ENCODE peak calls at places on chromosomes 11 and 22, in five cellular contexts. V is central memory CD4-positive, alpha-beta T cell; J is mammary epithelial cell; Q is NCI-H1694; M is NCI-H1436 treated with DMSO at 0.1 percent for 48 hours. W is an unnamed sample.

GRCh38 chr22:49062155-49063039 is 765.3 kb downstream of the BRD1 start:
- DNase-seq in M (no peak), Q (no peak), V (no peak), J (no peak), W (no peak)

GRCh38 chr11:23727821-23728220 is 769.0 kb upstream of the LUZP2 start:
- DNase-seq in M (no peak), Q (no peak), V (no peak), J (peak), W (peak)

GRCh38 chr11:123800041-123800440 is 6.1 kb downstream of the OR6M1 start:
- DNase-seq in M (no peak), J (no peak), Q (peak), V (no peak), W (peak)

GRCh38 chr11:3132831-3133455 is 32.2 kb downstream of the OSBPL5 start:
- DNase-seq in M (no peak), V (no peak), Q (peak), J (no peak), W (peak)

GRCh38 chr11:111356660-111357048 is 22.4 kb downstream of the POU2AF1 start:
- DNase-seq in M (no peak), J (no peak), V (no peak), Q (no peak), W (no peak)

GRCh38 chr11:560305-561147 is at the start of the genes LMNTD2 and RASSF7:
- DNase-seq in M (no peak), J (peak), V (peak), Q (peak), W (peak)

GRCh38 chr11:134501406-134502152 is 89.5 kb upstream of the B3GAT1 start:
- DNase-seq in M (no peak), Q (no peak), J (no peak), V (no peak), W (no peak)

GRCh38 chr22:39144101-39144815 is 8.2 kb downstream of the CBX7 start:
- DNase-seq in Q (no peak), M (no peak), J (peak), V (peak), W (no peak)

GRCh38 chr11:64970731-64971151 is 1.2 kb downstream of the MAJIN start:
- DNase-seq in Q (no peak), M (no peak), V (no peak), J (peak), W (no peak)

GRCh38 chr11:14622241-14622954 is 21.2 kb upstream of the PDE3B start:
- DNase-seq in J (no peak), V (no peak), M (no peak), Q (no peak), W (no peak)

GRCh38 chr22:41596776-41597634 is 7.4 kb upstream of the PMM1 start:
- DNase-seq in V (peak), Q (no peak), M (no peak), J (peak), W (peak)

GRCh38 chr11:44774131-44774530 is 47.4 kb downstream of the TSPAN18 start:
- DNase-seq in M (no peak), J (no peak), V (no peak), Q (no peak), W (peak)

GRCh38 chr11:95584180-95584579 is 205.4 kb downstream of the FAM76B start:
- DNase-seq in Q (no peak), M (no peak), J (peak), V (no peak), W (no peak)

GRCh38 chr22:44743804-44744211 is 8.6 kb upstream of the ARHGAP8 start:
- DNase-seq in V (no peak), M (no peak), J (no peak), Q (no peak), W (no peak)

GRCh38 chr11:3799143-3799542 is 1.8 kb upstream of the NUP98 start:
- DNase-seq in J (no peak), M (no peak), Q (no peak), V (no peak), W (no peak)

GRCh38 chr11:67356867-67357561 is 3.7 kb upstream of the POLD4 start:
- DNase-seq in M (no peak), V (peak), Q (peak), J (peak), W (peak)

GRCh38 chr11:17553249-17553546 is 6.1 kb downstream of the OTOG start:
- DNase-seq in M (no peak), Q (no peak), J (no peak), V (no peak), W (no peak)

GRCh38 chr22:50247748-50248147 is 2.9 kb upstream of the TUBGCP6 start:
- DNase-seq in M (no peak), V (peak), J (no peak), Q (no peak), W (peak)

GRCh38 chr11:112780351-112781043 is 180.7 kb upstream of the NCAM1 start:
- DNase-seq in M (no peak), J (peak), Q (no peak), V (no peak), W (no peak)

GRCh38 chr22:39055658-39056057 is 15.0 kb downstream of the APOBEC3F start:
- DNase-seq in Q (no peak), V (no peak), M (no peak), J (no peak), W (no peak)

GRCh38 chr11:134157451-134157850 is 66.3 kb downstream of the NCAPD3 start:
- DNase-seq in V (no peak), J (no peak), M (no peak), Q (no peak), W (no peak)

GRCh38 chr11:123479048-123479837 is 49.2 kb downstream of the GRAMD1B start:
- DNase-seq in Q (no peak), J (no peak), V (peak), M (no peak), W (no peak)

GRCh38 chr11:72411623-72412532 is 22.5 kb downstream of the CLPB start:
- DNase-seq in V (no peak), M (no peak), J (no peak), Q (peak), W (peak)

GRCh38 chr11:70854201-70854600 is 398.2 kb downstream of the SHANK2 start:
- DNase-seq in M (no peak), Q (no peak), J (no peak), V (no peak), W (no peak)

GRCh38 chr11:111913031-111913861 is 712 bp downstream of the HSPB2 start:
- DNase-seq in V (no peak), Q (no peak), J (no peak), M (no peak), W (no peak)

GRCh38 chr22:38204784-38205183 is 3.0 kb downstream of the MAFF start:
- DNase-seq in Q (no peak), M (no peak), V (no peak), J (no peak), W (no peak)

GRCh38 chr11:75342966-75343870 is 8.2 kb downstream of the ARRB1 start:
- DNase-seq in Q (no peak), J (no peak), M (no peak), V (no peak), W (peak)

GRCh38 chr22:33073989-33074391 is 15.8 kb upstream of the SYN3 start:
- DNase-seq in J (peak), M (no peak), V (no peak), Q (no peak), W (no peak)

GRCh38 chr11:108713076-108713790 is 48.4 kb downstream of the DDX10 start:
- DNase-seq in M (no peak), V (no peak), Q (no peak), J (no peak), W (no peak)

GRCh38 chr11:1757861-1758610 is 5.7 kb downstream of the CTSD start:
- DNase-seq in V (peak), J (no peak), Q (no peak), M (no peak), W (no peak)

GRCh38 chr22:30290679-30291333 is 1.5 kb upstream of the CASTOR1 start:
- DNase-seq in M (no peak), Q (no peak), V (no peak), J (peak), W (peak)

GRCh38 chr22:42078469-42079318 is 806 bp upstream of the SMDT1 start:
- DNase-seq in J (no peak), V (no peak), Q (no peak), M (no peak), W (no peak)

GRCh38 chr22:49179886-49180682 is 647.6 kb downstream of the BRD1 start:
- DNase-seq in Q (no peak), V (no peak), J (no peak), M (no peak), W (no peak)